ENCODE peak calls at places on chromosome 10, in six cellular contexts. M, K, P, I, T and W are unnamed samples.

GRCh38 chr10:123715546-123715945 is 49.4 kb downstream of the GPR26 start:
- DNase-seq in M (no peak), K (no peak), P (no peak), I (no peak), T (no peak), W (no peak)

GRCh38 chr10:86363184-86363832 is 3.3 kb downstream of the GRID1 start:
- DNase-seq in M (peak), K (no peak), P (peak), I (peak), T (no peak), W (peak)

GRCh38 chr10:27020243-27020642 is 80.1 kb downstream of the ANKRD26 start:
- DNase-seq in M (no peak), K (no peak), P (no peak), I (no peak), T (no peak), W (no peak)

GRCh38 chr10:90088008-90088322 is 386.6 kb downstream of the KIF20B start:
- DNase-seq in M (no peak), K (no peak), P (no peak), I (no peak), T (no peak), W (no peak)

GRCh38 chr10:114412907-114413386 is 8.6 kb upstream of the AFAP1L2 start:
- DNase-seq in M (no peak), K (no peak), P (no peak), I (no peak), T (no peak), W (no peak)

GRCh38 chr10:63429280-63429679 is 36.5 kb downstream of the JMJD1C start:
- DNase-seq in M (no peak), K (no peak), P (no peak), I (no peak), T (no peak), W (no peak)

GRCh38 chr10:4183761-4184261 is 398.8 kb upstream of the KLF6 start:
- DNase-seq in M (no peak), K (no peak), P (no peak), I (no peak), T (no peak), W (no peak)

GRCh38 chr10:88232978-88233537 is 350.1 kb downstream of the RNLS start:
- DNase-seq in M (no peak), K (no peak), P (no peak), I (no peak), T (no peak), W (no peak)

GRCh38 chr10:45280113-45280512 is 35.3 kb downstream of the OR13A1 start:
- DNase-seq in M (no peak), K (no peak), P (no peak), I (peak), T (no peak), W (no peak)

GRCh38 chr10:102229810-102230263 is 3.7 kb downstream of the ELOVL3 start:
- DNase-seq in M (peak), K (peak), P (peak), I (peak), T (peak), W (peak)

GRCh38 chr10:132197271-132198067 is 10.7 kb downstream of the DPYSL4 start:
- DNase-seq in M (no peak), K (no peak), P (no peak), I (no peak), T (no peak), W (no peak)

GRCh38 chr10:14126697-14127440 is 203.9 kb downstream of the FRMD4A start:
- DNase-seq in M (no peak), K (no peak), P (no peak), I (no peak), T (no peak), W (no peak)

GRCh38 chr10:63068246-63068645 is 64.9 kb upstream of the NRBF2 start:
- DNase-seq in M (no peak), K (no peak), P (no peak), I (no peak), T (no peak), W (no peak)

GRCh38 chr10:80156216-80156615 is 23.7 kb downstream of the PLAC9 start:
- DNase-seq in M (no peak), K (no peak), P (no peak), I (no peak), T (no peak), W (no peak)

GRCh38 chr10:115827650-115828049 is 445.4 kb downstream of the GFRA1 start:
- DNase-seq in M (no peak), K (no peak), P (no peak), I (no peak), T (no peak), W (no peak)

GRCh38 chr10:310371-310770 is 175.1 kb downstream of the ZMYND11 start:
- DNase-seq in M (no peak), K (no peak), P (no peak), I (no peak), T (no peak), W (no peak)

GRCh38 chr10:119025336-119025735 is 4.2 kb upstream of the NANOS1 start:
- DNase-seq in M (no peak), K (no peak), P (no peak), I (no peak), T (peak), W (no peak)

GRCh38 chr10:662686-663465 is 26.6 kb downstream of the DIP2C start:
- DNase-seq in M (peak), K (no peak), P (no peak), I (no peak), T (no peak), W (no peak)

GRCh38 chr10:71032887-71033286 is 144.5 kb upstream of the PCBD1 start:
- DNase-seq in M (no peak), K (no peak), P (no peak), I (no peak), T (no peak), W (no peak)
- TF ChIP-seq POLR2A in M (no peak), K (no peak), P (no peak), I (no peak), T (no peak), W (no peak)

DNA sequence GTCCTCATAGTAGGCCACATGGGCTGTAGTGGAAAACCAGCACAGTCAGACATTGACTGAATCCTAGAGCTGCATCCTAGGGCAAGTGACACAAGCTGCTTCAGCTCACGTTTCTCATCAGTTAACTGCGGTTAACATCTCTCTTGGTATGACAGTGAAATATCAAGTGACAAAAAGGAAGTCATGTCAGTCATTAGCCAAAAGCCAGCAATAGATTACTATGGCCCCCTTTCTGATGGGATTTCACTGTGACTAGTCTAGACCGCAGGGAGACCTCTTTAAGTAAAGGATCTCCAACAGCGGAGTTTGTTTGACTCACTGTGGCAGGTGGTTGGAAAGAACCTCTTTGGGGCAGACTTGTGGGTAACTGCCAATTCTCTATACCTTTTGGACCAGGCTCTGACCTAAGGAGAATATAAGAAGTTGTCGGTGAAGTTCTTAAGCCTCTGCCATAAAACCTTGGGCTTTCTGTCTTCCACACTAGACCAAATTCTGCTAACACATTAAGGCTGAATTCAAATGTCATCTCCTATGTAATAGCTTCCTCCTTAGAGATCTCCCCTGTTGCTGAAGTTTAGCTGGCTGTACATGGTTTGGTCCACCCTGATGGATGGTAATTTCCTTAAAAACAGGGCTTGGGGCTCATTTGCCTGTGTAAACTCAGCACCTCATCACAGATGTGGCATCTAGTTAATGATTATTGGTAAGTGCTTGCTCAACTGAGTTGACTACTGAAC is 115.3 kb downstream of the SGMS1 start:
- DNase-seq in M (no peak), K (peak), P (peak), I (no peak), T (peak), W (peak)
- TF ChIP-seq TAF1 in M (no peak), K (no peak), P (no peak), I (no peak), T (no peak), W (no peak)

GRCh38 chr10:21497177-21497807 is 28.2 kb downstream of the SKIDA1 start:
- DNase-seq in M (no peak), K (no peak), P (no peak), I (no peak), T (peak), W (no peak)

GRCh38 chr10:21495002-21495685 is 30.3 kb downstream of the SKIDA1 start:
- DNase-seq in M (no peak), K (no peak), P (no peak), I (no peak), T (peak), W (no peak)

GRCh38 chr10:21498416-21498815 is 27.1 kb downstream of the SKIDA1 start:
- DNase-seq in M (no peak), K (no peak), P (no peak), I (no peak), T (no peak), W (no peak)

GRCh38 chr10:21495686-21496284 is 29.7 kb downstream of the SKIDA1 start:
- DNase-seq in M (peak), K (peak), P (peak), I (peak), T (peak), W (peak)

DNA sequence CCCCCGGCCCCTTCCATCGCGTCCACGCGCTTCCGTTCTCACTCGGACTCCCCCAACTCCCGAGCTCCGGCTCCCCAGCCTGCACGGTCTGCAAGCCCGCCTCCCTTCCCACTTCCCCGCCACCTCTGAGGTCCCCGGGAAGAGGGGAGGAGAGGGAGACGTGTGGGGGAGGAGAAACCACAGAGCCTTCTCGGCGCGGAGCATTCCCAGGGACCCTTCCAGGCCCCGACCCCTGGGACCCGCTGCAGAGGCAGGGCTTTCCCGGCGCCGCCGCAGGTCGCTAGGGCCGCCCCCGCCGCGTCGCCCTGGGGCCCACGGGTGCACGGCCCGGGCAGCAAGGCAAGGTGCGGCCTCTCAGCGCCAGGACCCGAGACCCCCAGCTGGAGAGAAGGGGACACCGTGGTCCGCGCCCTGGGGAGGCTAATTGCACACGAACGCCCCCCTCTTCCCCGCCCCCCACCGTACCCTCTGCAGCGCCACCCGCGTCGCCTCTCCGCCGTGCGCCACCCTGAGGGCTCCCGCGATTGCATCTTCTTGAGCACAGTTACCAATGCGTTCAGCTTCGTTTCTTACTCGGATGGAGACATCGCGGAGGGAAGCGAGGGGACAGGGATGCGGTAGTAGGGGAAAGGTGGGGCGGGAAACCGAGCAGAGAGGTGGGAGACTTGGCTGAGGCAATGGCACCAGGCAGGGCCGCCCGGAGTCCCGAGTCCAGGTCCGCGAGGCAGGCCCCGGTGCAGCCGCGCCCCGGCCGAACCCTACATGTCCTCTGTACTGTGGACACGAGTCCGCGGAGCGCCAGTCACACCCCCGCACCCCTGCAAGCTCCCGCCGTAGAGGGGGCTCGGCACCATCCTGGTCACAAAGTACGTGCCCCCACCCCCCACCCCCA is 29.0 kb downstream of the SKIDA1 start:
- DNase-seq in M (peak), K (no peak), P (no peak), I (peak), T (peak), W (no peak)
- TF ChIP-seq POLR2A in M (no peak), K (no peak), P (no peak), I (no peak), T (no peak), W (no peak)

DNA sequence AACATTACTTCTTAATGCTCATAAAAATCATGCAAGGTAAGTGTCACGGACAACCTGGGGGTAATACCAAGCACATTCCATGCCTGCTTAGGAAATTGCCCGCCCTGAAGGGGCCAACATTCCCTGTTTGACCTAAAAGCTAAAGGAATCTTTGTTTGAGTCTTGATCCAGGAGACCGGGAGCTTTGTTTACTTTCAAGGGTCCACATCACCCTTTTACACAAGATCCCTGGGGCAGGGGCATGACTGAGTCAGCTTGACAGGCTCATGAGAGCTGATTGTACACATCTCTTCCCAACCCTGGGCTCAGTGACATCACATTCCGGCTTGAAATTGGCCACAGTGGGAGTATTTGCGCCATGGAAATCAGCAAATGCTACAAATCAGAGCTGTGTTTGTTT is 248.1 kb upstream of the HABP2 start:
- DNase-seq in M (no peak), K (no peak), P (no peak), I (no peak), T (peak), W (no peak)
- TF ChIP-seq TAF1 in M (no peak), K (no peak), P (no peak), I (no peak), T (no peak), W (no peak)

GRCh38 chr10:91163709-91164474 is 56.6 kb upstream of the PCGF5 start:
- DNase-seq in M (peak), K (no peak), P (peak), I (peak), T (peak), W (peak)

GRCh38 chr10:91164520-91165065 is 55.9 kb upstream of the PCGF5 start:
- DNase-seq in M (no peak), K (no peak), P (no peak), I (no peak), T (no peak), W (no peak)

GRCh38 chr10:91162050-91162494 is 58.4 kb upstream of the PCGF5 start:
- DNase-seq in M (no peak), K (no peak), P (no peak), I (peak), T (peak), W (no peak)

GRCh38 chr10:91162495-91163268 is 57.8 kb upstream of the PCGF5 start:
- DNase-seq in M (peak), K (no peak), P (peak), I (peak), T (peak), W (peak)

GRCh38 chr10:91163269-91163708 is 57.2 kb upstream of the PCGF5 start:
- DNase-seq in M (peak), K (no peak), P (peak), I (peak), T (peak), W (no peak)
- TF ChIP-seq POLR2A in M (no peak), K (peak), P (peak), I (no peak), T (peak), W (peak)

DNA sequence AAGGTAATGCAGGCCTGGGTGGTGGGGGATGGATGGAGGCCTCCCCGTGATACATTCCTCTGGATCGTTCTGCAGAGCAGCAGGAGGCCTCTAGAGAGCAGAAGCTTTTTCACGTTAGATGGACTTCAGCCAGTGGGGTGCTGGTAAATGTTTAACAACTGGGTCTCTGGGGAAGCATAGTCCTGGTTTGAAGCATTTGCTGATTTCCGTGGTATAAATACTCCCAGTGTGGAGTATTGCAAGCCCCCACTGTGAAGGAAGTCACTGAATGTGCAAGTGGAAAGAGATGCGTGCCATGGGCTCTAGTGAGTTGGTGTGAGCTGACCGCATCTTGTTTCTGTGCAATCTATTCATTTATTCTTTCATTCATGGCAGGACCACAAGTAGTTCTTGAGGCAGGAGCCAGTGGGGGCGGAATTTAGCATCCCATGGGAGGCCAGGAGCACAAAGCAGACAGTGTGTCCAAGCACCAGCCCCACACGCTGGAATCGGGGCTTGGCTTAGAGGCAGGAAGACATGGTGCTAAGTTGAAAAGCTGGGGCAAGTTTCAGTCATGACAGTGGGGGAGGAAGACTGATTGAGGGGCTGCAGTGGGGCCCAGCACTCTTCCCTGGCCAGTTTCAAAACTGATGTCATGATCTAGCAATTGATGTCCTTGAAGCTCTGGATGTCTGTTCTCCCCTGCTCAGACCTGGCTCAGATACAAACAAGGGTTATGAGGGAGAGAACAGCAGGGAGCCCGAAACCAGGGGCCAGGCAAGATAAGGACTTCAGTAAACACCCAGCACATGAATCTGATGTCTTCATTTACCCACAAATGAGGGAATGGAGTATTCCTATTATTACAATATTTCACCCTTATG is 280.9 kb upstream of the LYZL1 start:
- DNase-seq in M (no peak), K (no peak), P (no peak), I (no peak), T (peak), W (no peak)
- TF ChIP-seq TAF1 in M (no peak), K (no peak), P (no peak), I (no peak), T (no peak), W (no peak)

DNA sequence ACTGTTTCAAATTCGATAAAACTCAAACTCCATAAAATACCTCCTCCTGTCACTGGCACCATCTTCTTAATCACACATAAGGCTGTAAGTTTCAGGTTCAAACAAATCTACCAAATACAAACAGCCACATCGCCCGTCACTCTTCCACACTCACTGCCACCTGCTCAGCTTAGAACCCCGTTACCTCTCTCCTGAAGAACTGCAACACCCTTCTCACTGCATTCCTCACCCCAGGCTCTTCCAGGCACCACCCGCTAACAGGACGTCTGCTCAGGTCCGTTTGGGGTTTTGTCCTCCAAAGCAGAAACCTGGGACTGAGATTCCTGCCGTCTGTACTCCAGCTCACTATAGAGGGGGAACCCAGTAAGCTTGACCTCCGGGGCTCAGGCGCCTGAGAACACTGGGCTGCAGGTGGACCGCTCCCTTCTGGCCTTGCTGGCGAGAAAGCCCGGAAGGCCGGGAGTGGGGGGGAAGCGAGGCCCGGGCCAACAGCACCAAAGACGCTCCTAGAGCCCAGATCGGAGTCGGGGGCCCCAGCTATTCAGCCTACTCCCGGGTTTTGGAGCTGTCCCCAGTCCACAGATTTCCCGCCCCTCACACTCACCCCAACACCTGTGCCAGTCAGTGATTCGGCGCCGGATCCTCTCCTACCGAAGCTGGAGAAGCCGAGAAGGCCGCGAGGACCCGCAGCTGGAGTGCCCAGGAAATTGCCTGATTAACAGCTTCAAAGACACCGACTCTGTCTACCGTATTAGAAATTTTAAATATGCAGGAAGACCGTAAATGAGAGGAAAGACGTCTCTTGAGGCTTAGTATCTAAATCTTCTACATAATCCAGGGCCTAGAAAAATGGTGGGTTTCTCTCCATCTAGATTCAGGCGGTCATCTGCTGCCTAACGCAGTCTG is at the start of gene AP3M1:
- DNase-seq in M (peak), K (peak), P (peak), I (peak), T (no peak), W (peak)
- TF ChIP-seq POLR2A in M (peak), K (peak), P (peak), I (peak), T (no peak), W (no peak)

GRCh38 chr10:71426058-71426605 is 29.4 kb downstream of the CDH23 start:
- DNase-seq in M (peak), K (no peak), P (no peak), I (no peak), T (no peak), W (no peak)
- TF ChIP-seq TAF1 in M (no peak), K (no peak), P (no peak), I (no peak), T (no peak), W (no peak)

GRCh38 chr10:77608281-77608680 is 29.3 kb downstream of the KCNMA1 start:
- DNase-seq in M (no peak), K (no peak), P (no peak), I (no peak), T (no peak), W (no peak)
- TF ChIP-seq POLR2A in M (no peak), K (no peak), P (no peak), I (no peak), T (no peak), W (no peak)

GRCh38 chr10:29595636-29596225 is 39.0 kb downstream of the SVIL start:
- DNase-seq in M (no peak), K (no peak), P (no peak), I (no peak), T (no peak), W (no peak)

GRCh38 chr10:29598861-29599311 is 35.9 kb downstream of the SVIL start:
- DNase-seq in M (no peak), K (no peak), P (no peak), I (no peak), T (no peak), W (no peak)

GRCh38 chr10:29595146-29595545 is 39.6 kb downstream of the SVIL start:
- DNase-seq in M (no peak), K (no peak), P (no peak), I (no peak), T (no peak), W (no peak)

GRCh38 chr10:29600067-29600466 is 34.7 kb downstream of the SVIL start:
- DNase-seq in M (no peak), K (no peak), P (no peak), I (no peak), T (no peak), W (no peak)

GRCh38 chr10:29596826-29597225 is 37.9 kb downstream of the SVIL start:
- DNase-seq in M (no peak), K (no peak), P (no peak), I (no peak), T (no peak), W (no peak)
- TF ChIP-seq TAF1 in M (no peak), K (no peak), P (no peak), I (no peak), T (no peak), W (no peak)